ENCODE peak calls at places on chromosomes 1 and 21, in ten cellular contexts. B, N, W, A, I, S, X, Q, G and H are unnamed samples.

GRCh38 chr1:112304612-112305011 is 91.4 kb upstream of the CTTNBP2NL start:
- DNase-seq in B (no peak), X (no peak), N (no peak), A (no peak), I (no peak), G (no peak), W (no peak), S (no peak), Q (no peak), H (no peak)

GRCh38 chr1:185595835-185596667 is 138.1 kb upstream of the HMCN1 start:
- DNase-seq in S (no peak), N (no peak), A (peak), I (peak), G (peak), B (peak), X (no peak), W (peak), Q (peak), H (peak)

GRCh38 chr1:114339379-114339778 is 171.6 kb downstream of the TRIM33 start:
- DNase-seq in N (no peak), B (no peak), G (no peak), Q (no peak), W (no peak), I (no peak), X (no peak), A (no peak), S (peak), H (no peak)

GRCh38 chr1:232793944-232794343 is 11.3 kb upstream of the MAP10 start:
- DNase-seq in B (peak), S (no peak), I (no peak), G (no peak), X (no peak), N (no peak), Q (no peak), A (peak), W (peak), H (peak)

GRCh38 chr1:19720174-19720573 is 55.5 kb downstream of the HTR6 start:
- DNase-seq in B (no peak), A (no peak), X (no peak), W (no peak), G (no peak), N (no peak), S (no peak), I (no peak), Q (no peak), H (no peak)

GRCh38 chr1:208835082-208835467 is 590.9 kb upstream of the PLXNA2 start:
- DNase-seq in Q (no peak), W (no peak), S (no peak), N (no peak), G (no peak), A (no peak), B (no peak), I (no peak), X (no peak), H (no peak)

GRCh38 chr21:41170442-41170841 is 2.5 kb downstream of the BACE2 start:
- DNase-seq in I (peak), Q (no peak), G (peak), A (peak), X (peak), S (no peak), W (peak), B (peak), N (no peak), H (peak)

GRCh38 chr1:160377585-160378206 is 10.8 kb downstream of the NHLH1 start:
- DNase-seq in B (no peak), X (no peak), Q (no peak), W (no peak), A (peak), S (no peak), I (no peak), G (no peak), N (no peak), H (no peak)

GRCh38 chr1:103525114-103525606 is 339 bp upstream of the RNPC3 start:
- DNase-seq in Q (no peak), S (peak), B (peak), A (peak), I (no peak), W (peak), X (no peak), N (no peak), G (no peak), H (no peak)

GRCh38 chr21:33688343-33688742 is 46.0 kb downstream of the ITSN1 start:
- DNase-seq in N (no peak), B (no peak), I (no peak), Q (no peak), X (no peak), A (no peak), G (no peak), W (no peak), S (no peak), H (no peak)

GRCh38 chr21:39483917-39484316 is 32.1 kb downstream of the SH3BGR start:
- DNase-seq in A (peak), W (no peak), G (no peak), S (no peak), N (no peak), I (no peak), X (no peak), B (peak), Q (no peak), H (no peak)

GRCh38 chr1:202160377-202160940 is at the start of gene PTPN7:
- DNase-seq in N (no peak), S (no peak), X (peak), Q (peak), A (no peak), B (no peak), W (peak), I (peak), G (no peak), H (peak)

GRCh38 chr1:230752407-230752806 is 5.2 kb downstream of the CAPN9 start:
- DNase-seq in I (peak), W (no peak), A (no peak), N (no peak), B (no peak), X (no peak), Q (no peak), G (no peak), S (no peak), H (peak)

GRCh38 chr1:211601159-211601558 is 22.2 kb upstream of the SLC30A1 start:
- DNase-seq in N (no peak), S (no peak), X (no peak), Q (no peak), B (no peak), W (no peak), I (no peak), G (no peak), A (no peak), H (no peak)

GRCh38 chr1:109653286-109653685 is 2.6 kb upstream of the GSTM4 start:
- DNase-seq in S (no peak), W (no peak), B (no peak), G (no peak), I (no peak), X (no peak), Q (no peak), N (no peak), A (no peak), H (no peak)

GRCh38 chr1:109075531-109076490 is at the start of gene TAF13:
- DNase-seq in G (peak), Q (peak), X (peak), I (peak), N (peak), S (peak), W (peak), A (peak), B (peak), H (peak)

GRCh38 chr21:25283720-25284119 is 323.6 kb downstream of the MRPL39 start:
- DNase-seq in I (no peak), S (no peak), G (no peak), X (no peak), W (peak), A (peak), B (peak), Q (no peak), N (no peak), H (no peak)

GRCh38 chr1:76571248-76571647 is 296.0 kb upstream of the ST6GALNAC5 start:
- DNase-seq in W (no peak), B (no peak), X (no peak), S (no peak), I (no peak), A (no peak), G (no peak), Q (no peak), N (no peak), H (no peak)

GRCh38 chr1:216600730-216601426 is 122.4 kb downstream of the ESRRG start:
- DNase-seq in G (peak), N (peak), A (peak), I (peak), X (peak), Q (no peak), W (no peak), S (peak), B (peak), H (peak)

GRCh38 chr1:41626616-41627375 is 142.3 kb upstream of the EDN2 start:
- DNase-seq in B (peak), X (no peak), N (no peak), W (no peak), A (peak), Q (peak), S (no peak), G (no peak), I (no peak), H (no peak)

GRCh38 chr1:25610822-25611630 is 5.6 kb upstream of the MAN1C1 start:
- DNase-seq in X (no peak), A (peak), N (no peak), I (no peak), G (no peak), Q (no peak), W (peak), B (no peak), S (no peak), H (no peak)

GRCh38 chr1:3065396-3065795 is 3.6 kb upstream of the PRDM16 start:
- DNase-seq in W (no peak), X (no peak), S (no peak), G (no peak), N (no peak), A (no peak), B (no peak), Q (no peak), I (peak), H (no peak)

GRCh38 chr1:17091252-17091651 is 28.0 kb downstream of the PADI2 start:
- DNase-seq in S (no peak), G (no peak), X (no peak), A (no peak), W (no peak), Q (no peak), B (no peak), N (peak), I (no peak), H (no peak)

GRCh38 chr1:94014635-94015488 is 105.6 kb upstream of the GCLM start:
- DNase-seq in N (no peak), I (no peak), A (peak), X (no peak), Q (no peak), S (no peak), W (no peak), G (no peak), B (no peak), H (no peak)

GRCh38 chr1:47696911-47697441 is 259.1 kb downstream of the FOXD2 start:
- DNase-seq in N (no peak), W (no peak), A (no peak), S (no peak), Q (no peak), X (peak), B (no peak), I (no peak), G (no peak), H (peak)

GRCh38 chr1:38962113-38962512 is 20.5 kb upstream of the RHBDL2 start:
- DNase-seq in X (no peak), I (no peak), B (peak), S (no peak), G (no peak), W (peak), A (peak), N (no peak), Q (no peak), H (no peak)

GRCh38 chr1:204990721-204991341 is 52.2 kb upstream of the CNTN2 start:
- DNase-seq in S (no peak), Q (no peak), A (no peak), X (no peak), I (no peak), B (no peak), N (no peak), G (no peak), W (no peak), H (no peak)

GRCh38 chr1:63454269-63454668 is 68.8 kb downstream of the ITGB3BP start:
- DNase-seq in N (no peak), A (peak), G (no peak), S (no peak), Q (no peak), W (peak), X (no peak), B (peak), I (no peak), H (no peak)

GRCh38 chr1:94542088-94542671 is 621 bp upstream of the F3 start:
- DNase-seq in S (peak), B (no peak), W (peak), I (peak), Q (no peak), A (peak), G (peak), N (peak), X (peak), H (peak)

DNA sequence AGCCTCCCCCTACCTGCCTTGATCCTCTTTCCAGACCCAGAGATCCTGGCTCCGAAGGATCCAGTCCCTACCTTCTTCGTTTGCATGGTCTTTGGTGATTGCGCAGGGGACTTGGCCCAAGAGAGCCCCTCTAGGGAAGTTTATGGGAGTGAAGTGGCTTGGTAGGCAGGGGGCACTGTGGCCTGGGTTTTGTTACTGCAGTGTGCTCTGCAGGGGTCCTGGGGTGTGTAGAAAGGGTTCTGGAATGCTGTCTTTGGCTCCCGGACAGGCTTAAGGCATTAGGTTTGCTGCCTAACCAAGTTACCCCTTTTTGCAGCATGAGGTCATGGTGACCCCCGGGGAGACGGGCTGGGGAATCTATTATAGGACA is 3.8 kb downstream of the ATP8B2 start:
- DNase-seq in I (no peak), X (no peak), S (no peak), Q (no peak), W (peak), A (no peak), G (no peak), N (no peak), B (no peak), H (no peak)
- TF ChIP-seq CTCF in I (no peak), X (no peak), S (no peak), Q (no peak), W (peak), A (peak), G (no peak), N (no peak), B (no peak), H (no peak)

GRCh38 chr1:40239626-40240025 is 8.1 kb upstream of the TMCO2 start:
- DNase-seq in S (no peak), X (no peak), A (no peak), I (no peak), N (no peak), G (no peak), Q (no peak), B (no peak), W (no peak), H (no peak)
- TF ChIP-seq POLR2A in S (no peak), X (no peak), A (no peak), I (no peak), N (no peak), G (no peak), Q (no peak), B (no peak), W (no peak), H (no peak)

DNA sequence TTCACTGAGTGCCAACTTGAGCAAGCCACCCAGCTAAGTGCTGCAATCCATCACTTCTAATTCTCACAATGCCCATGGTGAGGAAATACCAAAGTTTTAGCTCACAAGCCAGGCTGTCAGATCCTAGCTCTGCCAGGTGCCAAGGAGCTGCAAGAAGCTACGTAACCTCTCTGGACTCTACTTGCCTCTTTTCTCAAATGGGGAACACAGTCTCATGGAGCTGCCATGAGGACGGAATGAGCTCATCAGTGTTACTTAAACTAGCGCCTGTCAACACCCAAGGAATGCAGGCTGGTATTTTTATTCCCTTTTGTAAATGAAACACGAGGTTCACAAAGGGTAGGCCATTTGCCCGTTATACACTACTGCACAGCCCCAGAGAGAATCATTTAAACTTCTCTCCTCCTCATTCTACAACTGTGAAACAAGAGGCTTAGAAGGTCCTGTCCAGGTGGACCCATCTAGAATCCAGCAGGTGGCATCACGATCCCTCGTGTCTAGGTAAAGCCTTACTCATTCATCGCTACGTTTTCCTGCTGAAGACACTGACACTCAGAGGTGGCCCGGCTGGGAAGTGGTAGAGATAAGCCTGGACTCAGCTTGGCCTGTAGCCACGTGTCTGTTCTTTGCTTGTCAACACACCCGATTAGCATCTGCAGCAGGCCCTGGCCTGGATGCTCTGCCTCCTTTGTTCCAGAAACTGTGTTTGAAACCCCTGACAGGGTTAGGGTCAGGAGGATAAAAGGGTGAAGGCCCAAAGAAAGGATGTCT is 43.6 kb downstream of the PARP1 start:
- DNase-seq in G (peak), X (no peak), A (peak), N (no peak), S (no peak), W (no peak), B (no peak), Q (no peak), I (no peak), H (no peak)
- TF ChIP-seq CTCF in G (no peak), X (no peak), A (no peak), N (no peak), S (no peak), W (no peak), B (no peak), Q (no peak), I (no peak), H (no peak)

GRCh38 chr1:161749509-161750407 is at the start of gene DUSP12:
- DNase-seq in X (peak), N (peak), W (peak), B (peak), A (peak), Q (no peak), G (peak), I (peak), S (peak), H (peak)
- TF ChIP-seq POLR2A in X (peak), N (peak), W (peak), B (peak), A (peak), Q (peak), G (peak), I (no peak), S (no peak), H (peak)

GRCh38 chr1:45815667-45816458 is 12.5 kb downstream of the MAST2 start:
- DNase-seq in B (no peak), G (no peak), X (no peak), A (peak), Q (no peak), S (no peak), N (no peak), W (no peak), I (no peak), H (no peak)
- TF ChIP-seq CTCF in B (no peak), G (no peak), X (no peak), A (no peak), Q (no peak), S (no peak), N (no peak), W (no peak), I (no peak), H (no peak)

GRCh38 chr1:8340456-8340855 is 22.5 kb downstream of the SLC45A1 start:
- DNase-seq in Q (no peak), B (no peak), I (no peak), G (no peak), A (no peak), S (no peak), W (no peak), X (no peak), N (no peak), H (no peak)

GRCh38 chr1:8343464-8344001 is 25.6 kb downstream of the SLC45A1 start:
- DNase-seq in N (peak), A (peak), X (no peak), B (peak), G (no peak), S (peak), Q (no peak), I (peak), W (no peak), H (peak)

GRCh38 chr1:8344893-8345507 is 27.1 kb downstream of the SLC45A1 start:
- DNase-seq in X (no peak), G (no peak), A (no peak), Q (no peak), I (no peak), W (no peak), S (no peak), N (no peak), B (no peak), H (no peak)

GRCh38 chr1:8342325-8342724 is 24.4 kb downstream of the SLC45A1 start:
- DNase-seq in S (no peak), I (no peak), B (no peak), X (no peak), A (peak), W (no peak), N (no peak), G (no peak), Q (no peak), H (no peak)

DNA sequence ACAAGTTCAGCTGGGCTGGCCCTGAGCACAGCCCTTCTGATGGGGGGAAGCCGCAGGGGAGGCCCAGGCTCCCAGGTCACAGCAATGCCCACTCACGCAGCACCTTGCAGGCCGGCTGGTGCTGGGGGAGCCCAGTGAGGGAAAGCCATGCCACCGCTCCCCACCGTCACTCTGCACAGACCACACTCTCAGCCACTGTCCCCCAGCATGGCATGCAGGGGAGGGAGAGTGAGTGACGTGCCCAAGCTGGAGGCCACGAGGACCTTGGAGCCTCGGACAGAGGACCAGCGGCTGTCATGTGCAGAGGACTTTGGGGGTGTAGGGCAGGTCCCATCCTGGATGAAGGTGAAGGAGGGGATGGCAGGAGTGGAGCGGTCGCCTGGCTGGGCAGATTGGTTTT is 25.1 kb downstream of the SLC45A1 start:
- DNase-seq in X (no peak), Q (no peak), B (no peak), A (no peak), S (no peak), W (no peak), I (no peak), G (no peak), N (no peak), H (no peak)
- TF ChIP-seq POLR2A in X (no peak), Q (no peak), B (no peak), A (no peak), S (no peak), W (no peak), I (no peak), G (no peak), N (no peak), H (no peak)

GRCh38 chr1:5402618-5403017 is 589.6 kb downstream of the NPHP4 start:
- DNase-seq in W (no peak), G (no peak), I (no peak), N (no peak), X (no peak), Q (no peak), S (no peak), B (no peak), A (no peak), H (no peak)
- TF ChIP-seq CTCF in W (no peak), G (no peak), I (no peak), N (no peak), X (no peak), Q (no peak), S (no peak), B (no peak), A (no peak), H (no peak)